ENCODE peak calls at places on chromosomes 11 and 22, in ten cellular contexts. D is stimulated activated CD8-positive, alpha-beta memory T cell treated with anti-CD3 and anti-CD28 coated beads, Interleukin-4, amount 100 ng/mL, for 1 hour; M is fibroblast of mammary gland; K is activated CD8-positive, alpha-beta memory T cell treated with anti-CD3 and anti-CD28 coated beads for 1 hour; Q is cardiac muscle cell; A is DMS153; I is heart left ventricle; W is omental fat pad; V is effector CD4-positive, alpha-beta T cell; Z is activated CD4-positive, alpha-beta T cell treated with anti-CD3 and anti-CD28 coated beads, Interleukin-2, amount 50 U/mL, for 4 hours. X is an unnamed sample.

GRCh38 chr11:112161012-112161411 is 2.9 kb downstream of the IL18 start:
- DNase-seq in D (no peak), M (peak; percentile 27), K (no peak), Q (peak; percentile 46), A (no peak), I (no peak), W (no peak), V (no peak), Z (no peak), X (no peak)

GRCh38 chr11:91794146-91794545 is 430.5 kb upstream of the FAT3 start:
- DNase-seq in D (no peak), M (no peak), K (no peak), Q (no peak), A (no peak), I (no peak), W (no peak), V (no peak), Z (no peak), X (no peak)

GRCh38 chr22:19876314-19876940 is 21.8 kb upstream of the GNB1L start:
- DNase-seq in D (no peak), M (no peak), K (no peak), Q (no peak), A (no peak), I (peak; percentile 21), W (peak; percentile 18), V (no peak), Z (no peak), X (peak; percentile 51)

GRCh38 chr11:73980001-73980960 is 2.4 kb downstream of the UCP2 start:
- DNase-seq in D (no peak), M (no peak), K (no peak), Q (no peak), A (peak; percentile 96), I (no peak), W (no peak), V (peak; percentile 72), Z (peak; percentile 66), X (no peak)

GRCh38 chr11:76769645-76770586 is 13.2 kb upstream of the TSKU start:
- DNase-seq in D (no peak), M (peak; percentile 47), K (no peak), Q (peak; percentile 32), A (no peak), I (no peak), W (no peak), V (no peak), Z (no peak), X (peak; percentile 80)

GRCh38 chr11:104306862-104307474 is 143.0 kb upstream of the PDGFD start:
- DNase-seq in D (no peak), M (no peak), K (no peak), Q (no peak), A (no peak), I (no peak), W (no peak), V (no peak), Z (no peak), X (no peak)

GRCh38 chr11:47924184-47924671 is 56.1 kb upstream of the PTPRJ start:
- DNase-seq in D (no peak), M (peak; percentile 80), K (no peak), Q (peak; percentile 35), A (peak; percentile 11), I (no peak), W (no peak), V (no peak), Z (no peak), X (peak; percentile 95)

GRCh38 chr22:42627981-42628380 is 12.4 kb downstream of the ATP5MGL start:
- DNase-seq in D (no peak), M (no peak), K (no peak), Q (no peak), A (no peak), I (no peak), W (no peak), V (no peak), Z (no peak), X (no peak)

GRCh38 chr22:44024288-44024908 is at the start of gene PARVB:
- DNase-seq in D (no peak), M (no peak), K (no peak), Q (peak; percentile 28), A (no peak), I (peak; percentile 47), W (no peak), V (no peak), Z (no peak), X (no peak)

GRCh38 chr22:44019846-44020245 is 4.3 kb upstream of the PARVB start:
- DNase-seq in D (no peak), M (no peak), K (no peak), Q (no peak), A (no peak), I (peak; percentile 76), W (no peak), V (no peak), Z (no peak), X (no peak)

GRCh38 chr11:105609832-105610781 is at the start of gene GRIA4:
- DNase-seq in D (no peak), M (peak; percentile 23), K (no peak), Q (peak; percentile 65), A (peak; percentile 54), I (peak; percentile 21), W (no peak), V (no peak), Z (no peak), X (no peak)

GRCh38 chr11:61384271-61385242 is 7.8 kb upstream of the TMEM216 start:
- DNase-seq in D (no peak), M (peak; percentile 62), K (no peak), Q (peak; percentile 68), A (no peak), I (no peak), W (no peak), V (no peak), Z (no peak), X (no peak)

GRCh38 chr22:32561756-32562155 is 87.1 kb downstream of the FBXO7 start:
- DNase-seq in D (no peak), M (no peak), K (no peak), Q (no peak), A (no peak), I (no peak), W (no peak), V (no peak), Z (no peak), X (no peak)

X was measured in A172.